ENCODE peak calls at places on chromosomes 7 and 10, in five cellular contexts. One of them, this sample, is unnamed.

GRCh38 chr10:89466599-89467035 is 52.2 kb downstream of the IFIT5 start:
- DNase-seq in effector CD4-positive, alpha-beta T cell: no peak
- DNase-seq in astrocyte of the cerebellum: no peak
- DNase-seq in ovary: no peak
- DNase-seq in stimulated activated CD4-positive, alpha-beta T cell treated with anti-CD3 and anti-CD28 coated beads, Interleukin-15, amount 100 ng/mL, for 1 hour: no peak
- DNase-seq in this sample: no peak

GRCh38 chr10:3757638-3758490 is 27.1 kb downstream of the KLF6 start:
- DNase-seq in ovary: no peak
- DNase-seq in stimulated activated CD4-positive, alpha-beta T cell treated with anti-CD3 and anti-CD28 coated beads, Interleukin-15, amount 100 ng/mL, for 1 hour: no peak
- DNase-seq in astrocyte of the cerebellum: no peak
- DNase-seq in effector CD4-positive, alpha-beta T cell: peak
- DNase-seq in this sample: peak

GRCh38 chr7:135774284-135774683 is 25.7 kb upstream of the FAM180A start:
- DNase-seq in astrocyte of the cerebellum: no peak
- DNase-seq in effector CD4-positive, alpha-beta T cell: no peak
- DNase-seq in stimulated activated CD4-positive, alpha-beta T cell treated with anti-CD3 and anti-CD28 coated beads, Interleukin-15, amount 100 ng/mL, for 1 hour: no peak
- DNase-seq in ovary: no peak
- DNase-seq in this sample: no peak

GRCh38 chr7:479948-480499 is 39.6 kb downstream of the PDGFA start:
- DNase-seq in ovary: no peak
- DNase-seq in stimulated activated CD4-positive, alpha-beta T cell treated with anti-CD3 and anti-CD28 coated beads, Interleukin-15, amount 100 ng/mL, for 1 hour: no peak
- DNase-seq in astrocyte of the cerebellum: no peak
- DNase-seq in effector CD4-positive, alpha-beta T cell: no peak
- DNase-seq in this sample: no peak

GRCh38 chr10:93703066-93703465 is 674 bp upstream of the FRA10AC1 start:
- DNase-seq in stimulated activated CD4-positive, alpha-beta T cell treated with anti-CD3 and anti-CD28 coated beads, Interleukin-15, amount 100 ng/mL, for 1 hour: no peak
- DNase-seq in astrocyte of the cerebellum: no peak
- DNase-seq in effector CD4-positive, alpha-beta T cell: no peak
- DNase-seq in ovary: no peak
- DNase-seq in this sample: no peak

GRCh38 chr10:113058175-113058961 is 108.3 kb downstream of the TCF7L2 start:
- DNase-seq in astrocyte of the cerebellum: no peak
- DNase-seq in effector CD4-positive, alpha-beta T cell: no peak
- DNase-seq in stimulated activated CD4-positive, alpha-beta T cell treated with anti-CD3 and anti-CD28 coated beads, Interleukin-15, amount 100 ng/mL, for 1 hour: no peak
- DNase-seq in ovary: no peak
- DNase-seq in this sample: no peak

GRCh38 chr10:124560377-124560776 is 98.8 kb downstream of the LHPP start:
- DNase-seq in stimulated activated CD4-positive, alpha-beta T cell treated with anti-CD3 and anti-CD28 coated beads, Interleukin-15, amount 100 ng/mL, for 1 hour: no peak
- DNase-seq in effector CD4-positive, alpha-beta T cell: no peak
- DNase-seq in astrocyte of the cerebellum: no peak
- DNase-seq in ovary: no peak
- DNase-seq in this sample: no peak

GRCh38 chr7:37230221-37230620 is 218.4 kb downstream of the ELMO1 start:
- DNase-seq in astrocyte of the cerebellum: no peak
- DNase-seq in ovary: no peak
- DNase-seq in stimulated activated CD4-positive, alpha-beta T cell treated with anti-CD3 and anti-CD28 coated beads, Interleukin-15, amount 100 ng/mL, for 1 hour: no peak
- DNase-seq in effector CD4-positive, alpha-beta T cell: no peak
- DNase-seq in this sample: no peak

GRCh38 chr7:8627322-8627721 is 193.9 kb downstream of the NXPH1 start:
- DNase-seq in stimulated activated CD4-positive, alpha-beta T cell treated with anti-CD3 and anti-CD28 coated beads, Interleukin-15, amount 100 ng/mL, for 1 hour: no peak
- DNase-seq in astrocyte of the cerebellum: no peak
- DNase-seq in ovary: no peak
- DNase-seq in effector CD4-positive, alpha-beta T cell: no peak
- DNase-seq in this sample: no peak

GRCh38 chr10:101840741-101841453 is 2.7 kb downstream of the KCNIP2 start:
- DNase-seq in stimulated activated CD4-positive, alpha-beta T cell treated with anti-CD3 and anti-CD28 coated beads, Interleukin-15, amount 100 ng/mL, for 1 hour: peak
- DNase-seq in effector CD4-positive, alpha-beta T cell: peak
- DNase-seq in ovary: peak
- DNase-seq in astrocyte of the cerebellum: peak
- DNase-seq in this sample: peak

GRCh38 chr10:103812431-103812830 is 42.9 kb downstream of the SH3PXD2A start:
- DNase-seq in effector CD4-positive, alpha-beta T cell: no peak
- DNase-seq in ovary: no peak
- DNase-seq in stimulated activated CD4-positive, alpha-beta T cell treated with anti-CD3 and anti-CD28 coated beads, Interleukin-15, amount 100 ng/mL, for 1 hour: no peak
- DNase-seq in astrocyte of the cerebellum: no peak
- DNase-seq in this sample: no peak

GRCh38 chr10:100364735-100365391 is 17.8 kb downstream of the SCD start:
- DNase-seq in effector CD4-positive, alpha-beta T cell: no peak
- DNase-seq in ovary: peak
- DNase-seq in stimulated activated CD4-positive, alpha-beta T cell treated with anti-CD3 and anti-CD28 coated beads, Interleukin-15, amount 100 ng/mL, for 1 hour: no peak
- DNase-seq in astrocyte of the cerebellum: peak
- DNase-seq in this sample: no peak

GRCh38 chr10:102927311-102928010 is 9.4 kb downstream of the CNNM2 start:
- DNase-seq in ovary: no peak
- DNase-seq in effector CD4-positive, alpha-beta T cell: no peak
- DNase-seq in astrocyte of the cerebellum: no peak
- DNase-seq in stimulated activated CD4-positive, alpha-beta T cell treated with anti-CD3 and anti-CD28 coated beads, Interleukin-15, amount 100 ng/mL, for 1 hour: no peak
- DNase-seq in this sample: no peak

GRCh38 chr7:40200791-40201190 is 66.0 kb downstream of the SUGCT start:
- DNase-seq in stimulated activated CD4-positive, alpha-beta T cell treated with anti-CD3 and anti-CD28 coated beads, Interleukin-15, amount 100 ng/mL, for 1 hour: no peak
- DNase-seq in effector CD4-positive, alpha-beta T cell: no peak
- DNase-seq in ovary: no peak
- DNase-seq in astrocyte of the cerebellum: no peak
- DNase-seq in this sample: no peak

GRCh38 chr10:118960166-118961090 is 69.1 kb upstream of the NANOS1 start:
- DNase-seq in stimulated activated CD4-positive, alpha-beta T cell treated with anti-CD3 and anti-CD28 coated beads, Interleukin-15, amount 100 ng/mL, for 1 hour: no peak
- DNase-seq in astrocyte of the cerebellum: no peak
- DNase-seq in ovary: no peak
- DNase-seq in effector CD4-positive, alpha-beta T cell: no peak
- DNase-seq in this sample: no peak

GRCh38 chr10:3472705-3473078 is 300.1 kb upstream of the PITRM1 start:
- DNase-seq in ovary: no peak
- DNase-seq in stimulated activated CD4-positive, alpha-beta T cell treated with anti-CD3 and anti-CD28 coated beads, Interleukin-15, amount 100 ng/mL, for 1 hour: no peak
- DNase-seq in astrocyte of the cerebellum: no peak
- DNase-seq in effector CD4-positive, alpha-beta T cell: no peak
- DNase-seq in this sample: peak

GRCh38 chr10:45502458-45502857 is 128.4 kb downstream of the ALOX5 start:
- DNase-seq in stimulated activated CD4-positive, alpha-beta T cell treated with anti-CD3 and anti-CD28 coated beads, Interleukin-15, amount 100 ng/mL, for 1 hour: no peak
- DNase-seq in ovary: no peak
- DNase-seq in astrocyte of the cerebellum: no peak
- DNase-seq in effector CD4-positive, alpha-beta T cell: no peak
- DNase-seq in this sample: no peak

GRCh38 chr7:101941481-101942383 is 124.3 kb downstream of the CUX1 start:
- DNase-seq in ovary: peak
- DNase-seq in effector CD4-positive, alpha-beta T cell: no peak
- DNase-seq in stimulated activated CD4-positive, alpha-beta T cell treated with anti-CD3 and anti-CD28 coated beads, Interleukin-15, amount 100 ng/mL, for 1 hour: no peak
- DNase-seq in astrocyte of the cerebellum: peak
- DNase-seq in this sample: no peak

GRCh38 chr7:46391215-46391614 is 470.1 kb upstream of the IGFBP3 start:
- DNase-seq in effector CD4-positive, alpha-beta T cell: no peak
- DNase-seq in ovary: no peak
- DNase-seq in astrocyte of the cerebellum: no peak
- DNase-seq in stimulated activated CD4-positive, alpha-beta T cell treated with anti-CD3 and anti-CD28 coated beads, Interleukin-15, amount 100 ng/mL, for 1 hour: no peak
- DNase-seq in this sample: no peak

GRCh38 chr10:101843032-101843991 is at the start of gene KCNIP2:
- DNase-seq in stimulated activated CD4-positive, alpha-beta T cell treated with anti-CD3 and anti-CD28 coated beads, Interleukin-15, amount 100 ng/mL, for 1 hour: no peak
- DNase-seq in effector CD4-positive, alpha-beta T cell: peak
- DNase-seq in astrocyte of the cerebellum: no peak
- DNase-seq in ovary: no peak
- DNase-seq in this sample: peak

GRCh38 chr7:102287465-102288146 is 938 bp downstream of the SH2B2 start:
- DNase-seq in stimulated activated CD4-positive, alpha-beta T cell treated with anti-CD3 and anti-CD28 coated beads, Interleukin-15, amount 100 ng/mL, for 1 hour: no peak
- DNase-seq in effector CD4-positive, alpha-beta T cell: no peak
- DNase-seq in astrocyte of the cerebellum: no peak
- DNase-seq in ovary: no peak
- DNase-seq in this sample: no peak

GRCh38 chr10:121078036-121078435 is 226.9 kb downstream of the WDR11 start:
- DNase-seq in stimulated activated CD4-positive, alpha-beta T cell treated with anti-CD3 and anti-CD28 coated beads, Interleukin-15, amount 100 ng/mL, for 1 hour: no peak
- DNase-seq in astrocyte of the cerebellum: no peak
- DNase-seq in ovary: no peak
- DNase-seq in effector CD4-positive, alpha-beta T cell: no peak
- DNase-seq in this sample: no peak

GRCh38 chr10:117112220-117112619 is 25.9 kb downstream of the VAX1 start:
- DNase-seq in astrocyte of the cerebellum: no peak
- DNase-seq in effector CD4-positive, alpha-beta T cell: no peak
- DNase-seq in stimulated activated CD4-positive, alpha-beta T cell treated with anti-CD3 and anti-CD28 coated beads, Interleukin-15, amount 100 ng/mL, for 1 hour: no peak
- DNase-seq in ovary: no peak
- DNase-seq in this sample: no peak

GRCh38 chr7:127594490-127594889 is 954 bp downstream of the FSCN3 start:
- DNase-seq in ovary: no peak
- DNase-seq in astrocyte of the cerebellum: no peak
- DNase-seq in stimulated activated CD4-positive, alpha-beta T cell treated with anti-CD3 and anti-CD28 coated beads, Interleukin-15, amount 100 ng/mL, for 1 hour: no peak
- DNase-seq in effector CD4-positive, alpha-beta T cell: no peak
- DNase-seq in this sample: no peak

GRCh38 chr10:42985436-42986316 is 91.2 kb upstream of the RET start:
- DNase-seq in astrocyte of the cerebellum: no peak
- DNase-seq in stimulated activated CD4-positive, alpha-beta T cell treated with anti-CD3 and anti-CD28 coated beads, Interleukin-15, amount 100 ng/mL, for 1 hour: no peak
- DNase-seq in effector CD4-positive, alpha-beta T cell: no peak
- DNase-seq in ovary: no peak
- DNase-seq in this sample: no peak